ENCODE peak calls at places on chromosome 20, in four cellular contexts. One of them, this sample, is unnamed.

GRCh38 chr20:20744170-20744725 is 31.8 kb upstream of the RALGAPA2 start:
- DNase-seq in AG10803: no peak
- DNase-seq in cardiac fibroblast: no peak
- DNase-seq in aorta: no peak
- DNase-seq in this sample: peak; percentile 31

GRCh38 chr20:61448396-61448795 is 196.3 kb downstream of the CDH4 start:
- DNase-seq in AG10803: no peak
- DNase-seq in aorta: no peak
- DNase-seq in cardiac fibroblast: no peak
- DNase-seq in this sample: no peak

GRCh38 chr20:33280000-33280680 is 2.9 kb upstream of the BPIFB1 start:
- DNase-seq in aorta: peak; percentile 65
- DNase-seq in AG10803: no peak
- DNase-seq in cardiac fibroblast: no peak
- DNase-seq in this sample: no peak

GRCh38 chr20:51487525-51488279 is 54.8 kb downstream of the NFATC2 start:
- DNase-seq in aorta: no peak
- DNase-seq in cardiac fibroblast: peak; percentile 62
- DNase-seq in AG10803: peak; percentile 55
- DNase-seq in this sample: peak; percentile 56

GRCh38 chr20:9660236-9660868 is 146.0 kb downstream of the LAMP5 start:
- DNase-seq in aorta: no peak
- DNase-seq in cardiac fibroblast: no peak
- DNase-seq in AG10803: peak; percentile 11
- DNase-seq in this sample: no peak

GRCh38 chr20:59255256-59255655 is 45.2 kb upstream of the EDN3 start:
- DNase-seq in aorta: no peak
- DNase-seq in cardiac fibroblast: no peak
- DNase-seq in AG10803: no peak
- DNase-seq in this sample: no peak

GRCh38 chr20:17108896-17109295 is 117.9 kb upstream of the PCSK2 start:
- DNase-seq in cardiac fibroblast: no peak
- DNase-seq in AG10803: no peak
- DNase-seq in aorta: no peak
- DNase-seq in this sample: no peak

GRCh38 chr20:52047811-52048302 is 143.7 kb downstream of the ZFP64 start:
- DNase-seq in cardiac fibroblast: peak; percentile 7
- DNase-seq in aorta: no peak
- DNase-seq in AG10803: no peak
- DNase-seq in this sample: no peak

GRCh38 chr20:2341336-2341735 is 39.4 kb upstream of the TGM6 start:
- DNase-seq in AG10803: no peak
- DNase-seq in cardiac fibroblast: no peak
- DNase-seq in aorta: no peak
- DNase-seq in this sample: no peak

GRCh38 chr20:20814685-20815084 is 102.2 kb upstream of the RALGAPA2 start:
- DNase-seq in AG10803: no peak
- DNase-seq in aorta: no peak
- DNase-seq in cardiac fibroblast: no peak
- DNase-seq in this sample: no peak

GRCh38 chr20:51800769-51801219 is 1.5 kb downstream of the SALL4 start:
- DNase-seq in AG10803: no peak
- DNase-seq in aorta: no peak
- DNase-seq in cardiac fibroblast: no peak
- DNase-seq in this sample: no peak

GRCh38 chr20:15875446-15875845 is 697.8 kb downstream of the KIF16B start:
- DNase-seq in AG10803: no peak
- DNase-seq in cardiac fibroblast: no peak
- DNase-seq in aorta: no peak
- DNase-seq in this sample: no peak

GRCh38 chr20:58330692-58331091 is 21.2 kb downstream of the RAB22A start:
- DNase-seq in AG10803: peak; percentile 36
- DNase-seq in aorta: no peak
- DNase-seq in cardiac fibroblast: peak; percentile 52
- DNase-seq in this sample: peak; percentile 29

GRCh38 chr20:44997171-44997570 is 30.9 kb downstream of the STK4 start:
- DNase-seq in aorta: no peak
- DNase-seq in cardiac fibroblast: no peak
- DNase-seq in AG10803: no peak
- DNase-seq in this sample: no peak
- H3K4me3 ChIP-seq in aorta: no peak overlapping the region
- H3K4me3 ChIP-seq in cardiac fibroblast: no peak overlapping the region
- H3K4me3 ChIP-seq in AG10803: no peak overlapping the region
- H3K4me3 ChIP-seq in this sample: no peak overlapping the region

GRCh38 chr20:62942456-62942855 is 4.5 kb downstream of the GID8 start:
- DNase-seq in aorta: peak; percentile 37
- DNase-seq in AG10803: no peak
- DNase-seq in cardiac fibroblast: no peak
- DNase-seq in this sample: no peak

GRCh38 chr20:62941792-62942191 is 3.8 kb downstream of the GID8 start:
- DNase-seq in cardiac fibroblast: no peak
- DNase-seq in aorta: no peak
- DNase-seq in AG10803: peak; percentile 42
- DNase-seq in this sample: no peak

GRCh38 chr20:62938105-62938888 is at the start of gene GID8:
- DNase-seq in AG10803: no peak
- DNase-seq in aorta: peak; percentile 81
- DNase-seq in cardiac fibroblast: peak; percentile 50
- DNase-seq in this sample: no peak

GRCh38 chr20:62943396-62943795 is 5.4 kb downstream of the GID8 start:
- DNase-seq in cardiac fibroblast: no peak
- DNase-seq in AG10803: no peak
- DNase-seq in aorta: peak; percentile 45
- DNase-seq in this sample: no peak

GRCh38 chr20:62940875-62941274 is 2.9 kb downstream of the GID8 start:
- DNase-seq in aorta: peak; percentile 42
- DNase-seq in AG10803: no peak
- DNase-seq in cardiac fibroblast: no peak
- DNase-seq in this sample: no peak
- H3K4me3 ChIP-seq in aorta: no peak overlapping the region
- H3K4me3 ChIP-seq in AG10803: no peak overlapping the region
- H3K4me3 ChIP-seq in cardiac fibroblast: no peak overlapping the region
- H3K4me3 ChIP-seq in this sample: no peak overlapping the region

GRCh38 chr20:57159193-57159851 is 107.1 kb downstream of the BMP7 start:
- DNase-seq in cardiac fibroblast: no peak
- DNase-seq in aorta: peak; percentile 6
- DNase-seq in AG10803: no peak
- DNase-seq in this sample: no peak

GRCh38 chr20:57156050-57156770 is 110.2 kb downstream of the BMP7 start:
- DNase-seq in cardiac fibroblast: no peak
- DNase-seq in aorta: peak; percentile 57
- DNase-seq in AG10803: no peak
- DNase-seq in this sample: no peak

GRCh38 chr20:57159945-57160610 is 106.4 kb downstream of the BMP7 start:
- DNase-seq in cardiac fibroblast: no peak
- DNase-seq in AG10803: no peak
- DNase-seq in aorta: peak; percentile 57
- DNase-seq in this sample: no peak

GRCh38 chr20:57157106-57157691 is 109.2 kb downstream of the BMP7 start:
- DNase-seq in aorta: peak; percentile 70
- DNase-seq in cardiac fibroblast: no peak
- DNase-seq in AG10803: no peak
- DNase-seq in this sample: no peak

DNA sequence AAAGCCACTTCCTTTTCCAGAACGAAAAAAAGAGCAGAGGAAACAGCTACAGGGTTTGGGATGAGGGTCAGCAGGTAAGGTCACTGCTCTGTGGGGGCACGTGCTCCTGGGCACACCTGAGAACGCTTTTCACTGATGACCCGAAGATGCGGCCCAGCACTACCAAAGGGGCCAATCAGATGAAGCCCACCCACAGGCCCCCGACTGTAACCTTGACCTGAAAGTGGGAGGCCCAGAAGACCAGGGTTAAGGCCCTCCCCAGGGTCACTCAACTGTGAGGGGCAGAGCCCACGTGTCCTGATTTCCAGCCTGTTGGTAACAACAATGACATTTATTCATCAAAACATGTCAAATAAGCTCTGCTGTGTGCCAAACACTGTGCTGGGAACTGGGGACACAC is 108.0 kb downstream of the BMP7 start:
- DNase-seq in AG10803: no peak
- DNase-seq in cardiac fibroblast: no peak
- DNase-seq in aorta: peak; percentile 62
- DNase-seq in this sample: no peak
- H3K4me3 ChIP-seq in AG10803: no peak overlapping the region
- H3K4me3 ChIP-seq in cardiac fibroblast: no peak overlapping the region
- H3K4me3 ChIP-seq in aorta: no peak overlapping the region
- H3K4me3 ChIP-seq in this sample: no peak overlapping the region

GRCh38 chr20:62651285-62652021 is 9.2 kb downstream of the SLCO4A1 start:
- DNase-seq in AG10803: peak; percentile 12
- DNase-seq in cardiac fibroblast: peak; percentile 61
- DNase-seq in aorta: no peak
- DNase-seq in this sample: peak; percentile 70
- H3K4me3 ChIP-seq in AG10803: no peak overlapping the region
- H3K4me3 ChIP-seq in cardiac fibroblast: no peak overlapping the region
- H3K4me3 ChIP-seq in aorta: no peak overlapping the region
- H3K4me3 ChIP-seq in this sample: no peak overlapping the region

DNA sequence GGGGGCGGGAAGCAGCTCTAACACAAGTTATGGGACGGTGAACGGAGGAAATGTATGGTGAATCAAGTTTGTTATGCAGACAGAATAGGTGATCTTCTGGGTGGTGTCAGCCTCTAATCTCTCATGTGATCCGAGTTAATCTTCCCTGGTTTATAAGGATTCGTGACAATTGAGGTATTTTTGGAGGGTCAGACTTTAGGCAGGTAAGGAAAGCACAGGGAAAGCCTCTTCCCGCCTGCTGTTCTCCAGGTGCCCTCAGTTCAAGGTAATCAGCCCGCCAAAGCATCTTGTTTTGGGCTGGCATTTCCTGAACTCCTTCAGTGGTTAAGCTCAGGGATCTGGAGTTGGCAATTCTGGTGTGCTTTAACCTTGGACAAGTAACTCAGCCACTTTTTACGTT is 1.2 kb downstream of the CSTF1 start:
- DNase-seq in AG10803: no peak
- DNase-seq in cardiac fibroblast: no peak
- DNase-seq in aorta: no peak
- DNase-seq in this sample: no peak
- H3K4me3 ChIP-seq in AG10803: peak overlapping the region; percentile 81
- H3K4me3 ChIP-seq in cardiac fibroblast: peak overlapping the region; percentile 65
- H3K4me3 ChIP-seq in aorta: peak overlapping the region; percentile 52
- H3K4me3 ChIP-seq in this sample: peak overlapping the region; percentile 60

GRCh38 chr20:4014031-4014474 is 1.3 kb downstream of the RNF24 start:
- DNase-seq in cardiac fibroblast: peak; percentile 90
- DNase-seq in AG10803: peak; percentile 82
- DNase-seq in aorta: no peak
- DNase-seq in this sample: peak; percentile 55
- H3K4me3 ChIP-seq in cardiac fibroblast: peak overlapping the region; percentile 89
- H3K4me3 ChIP-seq in AG10803: peak overlapping the region; percentile 84
- H3K4me3 ChIP-seq in aorta: peak overlapping the region; percentile 55
- H3K4me3 ChIP-seq in this sample: peak overlapping the region; percentile 67

GRCh38 chr20:1338801-1339200 is 9.9 kb upstream of the SDCBP2 start:
- DNase-seq in aorta: no peak
- DNase-seq in AG10803: peak; percentile 36
- DNase-seq in cardiac fibroblast: no peak
- DNase-seq in this sample: no peak

GRCh38 chr20:1335961-1336698 is 7.2 kb upstream of the SDCBP2 start:
- DNase-seq in aorta: no peak
- DNase-seq in AG10803: no peak
- DNase-seq in cardiac fibroblast: no peak
- DNase-seq in this sample: no peak

GRCh38 chr20:1338096-1338495 is 9.2 kb upstream of the SDCBP2 start:
- DNase-seq in aorta: peak; percentile 55
- DNase-seq in cardiac fibroblast: no peak
- DNase-seq in AG10803: no peak
- DNase-seq in this sample: no peak

GRCh38 chr20:1336699-1337387 is 7.9 kb upstream of the SDCBP2 start:
- DNase-seq in AG10803: peak; percentile 31
- DNase-seq in cardiac fibroblast: peak; percentile 84
- DNase-seq in aorta: peak; percentile 86
- DNase-seq in this sample: peak; percentile 75

DNA sequence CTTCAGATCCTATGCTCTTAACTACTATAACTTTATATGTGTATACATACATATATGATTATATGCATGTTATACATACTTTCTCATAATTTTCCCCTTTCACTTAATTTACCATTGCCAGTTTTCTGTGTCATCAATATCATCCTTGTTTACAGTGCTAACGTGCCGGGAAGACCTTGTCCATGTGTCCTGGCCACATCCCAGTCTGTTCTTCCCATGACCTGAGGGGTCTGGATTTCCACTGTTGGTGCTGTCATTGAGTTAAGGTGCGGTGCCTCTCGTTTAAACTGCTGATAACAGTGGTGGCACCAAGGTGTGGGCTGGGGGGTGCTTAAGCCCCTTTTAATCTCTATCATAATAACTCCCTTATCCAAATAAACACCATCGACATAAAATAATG is 8.5 kb upstream of the SDCBP2 start:
- DNase-seq in AG10803: no peak
- DNase-seq in cardiac fibroblast: no peak
- DNase-seq in aorta: no peak
- DNase-seq in this sample: no peak
- H3K4me3 ChIP-seq in AG10803: no peak overlapping the region
- H3K4me3 ChIP-seq in cardiac fibroblast: no peak overlapping the region
- H3K4me3 ChIP-seq in aorta: no peak overlapping the region
- H3K4me3 ChIP-seq in this sample: no peak overlapping the region

DNA sequence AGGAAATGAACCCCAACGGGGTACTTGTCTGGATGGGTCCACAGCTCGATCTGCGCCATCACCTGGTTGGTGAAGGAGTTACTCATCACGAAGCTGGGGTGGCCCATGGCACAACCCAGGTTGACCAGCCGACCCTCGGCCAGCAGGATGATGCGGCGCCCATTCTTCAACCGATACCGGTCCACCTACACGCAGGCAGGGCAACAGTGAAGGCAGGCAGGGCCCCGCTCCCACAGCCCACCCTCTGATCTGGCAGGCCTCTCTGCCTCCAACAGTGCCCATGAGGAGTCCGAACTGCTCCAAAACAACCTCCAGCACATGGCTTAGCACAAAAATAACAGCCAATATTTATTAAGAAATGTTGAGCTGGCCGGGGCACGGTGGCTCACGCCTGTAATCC is 17.7 kb downstream of the AHCY start:
- DNase-seq in AG10803: no peak
- DNase-seq in aorta: no peak
- DNase-seq in cardiac fibroblast: no peak
- DNase-seq in this sample: no peak
- H3K4me3 ChIP-seq in AG10803: no peak overlapping the region
- H3K4me3 ChIP-seq in aorta: no peak overlapping the region
- H3K4me3 ChIP-seq in cardiac fibroblast: no peak overlapping the region
- H3K4me3 ChIP-seq in this sample: no peak overlapping the region